ENCODE peak calls at places on chromosome 11, in ten cellular contexts. W, X, T, L, M, E, J, B, Q and Y are unnamed samples.
A peak's percentile ranks its signal among the peaks of the same experiment; 100 is the strongest.

GRCh38 chr11:12086271-12087074 is 23.9 kb upstream of the MICAL2 start:
- DNase-seq in T (no peak), J (peak; percentile 77), M (no peak), Q (peak; percentile 90), B (no peak), E (peak; percentile 58), W (peak; percentile 70), L (peak; percentile 88), X (peak; percentile 89), Y (peak; percentile 52)

GRCh38 chr11:5246772-5247478 is 2.7 kb downstream of the HBG1 start:
- DNase-seq in X (no peak), M (no peak), B (no peak), E (no peak), J (no peak), Q (no peak), L (no peak), W (no peak), T (no peak), Y (no peak)

GRCh38 chr11:43797337-43797736 is 83.3 kb upstream of the ALKBH3 start:
- DNase-seq in J (no peak), L (no peak), Q (no peak), M (no peak), E (no peak), X (no peak), W (no peak), T (no peak), B (no peak), Y (no peak)

GRCh38 chr11:134866981-134867675 is 455.1 kb upstream of the B3GAT1 start:
- DNase-seq in J (no peak), B (no peak), Q (no peak), X (no peak), L (no peak), T (no peak), E (no peak), W (no peak), M (no peak), Y (no peak)

GRCh38 chr11:66651011-66651410 is 12.5 kb downstream of the RBM4 start:
- DNase-seq in Q (no peak), L (no peak), J (no peak), M (no peak), E (no peak), W (no peak), B (no peak), T (no peak), X (no peak), Y (no peak)

GRCh38 chr11:11293798-11294611 is 59.0 kb downstream of the CSNK2A3 start:
- DNase-seq in M (no peak), Q (peak; percentile 52), L (no peak), B (no peak), J (no peak), E (no peak), W (no peak), T (no peak), X (no peak), Y (no peak)

GRCh38 chr11:77106759-77107158 is 4.1 kb downstream of the OMP start:
- DNase-seq in L (no peak), X (no peak), E (no peak), J (no peak), B (no peak), W (no peak), M (no peak), Q (no peak), T (no peak), Y (no peak)

GRCh38 chr11:12731841-12732336 is 57.7 kb downstream of the TEAD1 start:
- DNase-seq in W (no peak), E (no peak), M (no peak), Q (no peak), L (peak; percentile 14), X (no peak), B (no peak), T (no peak), J (no peak), Y (no peak)

GRCh38 chr11:134669796-134670195 is 257.8 kb upstream of the B3GAT1 start:
- DNase-seq in B (no peak), X (no peak), J (no peak), T (no peak), Q (peak; percentile 56), W (no peak), E (no peak), M (no peak), L (no peak), Y (no peak)

GRCh38 chr11:96207459-96208449 is 135.2 kb downstream of the MAML2 start:
- DNase-seq in X (no peak), M (no peak), T (no peak), L (peak; percentile 40), J (peak; percentile 64), W (no peak), Q (no peak), B (no peak), E (peak; percentile 96), Y (peak; percentile 65)

GRCh38 chr11:11701070-11701469 is 79.3 kb upstream of the GALNT18 start:
- DNase-seq in T (no peak), B (no peak), L (no peak), Q (no peak), J (no peak), X (peak; percentile 1), M (no peak), W (no peak), E (no peak), Y (no peak)

GRCh38 chr11:27459191-27459590 is 13.4 kb downstream of the LGR4 start:
- DNase-seq in M (no peak), Q (no peak), T (peak; percentile 62), X (no peak), W (no peak), L (no peak), J (no peak), B (no peak), E (no peak), Y (no peak)

GRCh38 chr11:3986301-3986700 is 108.3 kb upstream of the RRM1 start:
- DNase-seq in E (no peak), L (no peak), B (no peak), T (no peak), W (no peak), Q (no peak), M (no peak), X (no peak), J (no peak), Y (no peak)

GRCh38 chr11:59174664-59175033 is 2.7 kb downstream of the DTX4 start:
- DNase-seq in Q (no peak), E (no peak), J (peak; percentile 78), T (no peak), M (peak; percentile 69), L (peak; percentile 40), B (no peak), X (no peak), W (no peak), Y (peak; percentile 77)

GRCh38 chr11:133947298-133947905 is 9.4 kb downstream of the IGSF9B start:
- DNase-seq in Q (no peak), E (peak; percentile 68), W (peak; percentile 60), J (peak; percentile 83), X (no peak), M (no peak), B (no peak), T (peak; percentile 93), L (peak; percentile 63), Y (no peak)

GRCh38 chr11:103202048-103202651 is 92.9 kb downstream of the DYNC2H1 start:
- DNase-seq in M (no peak), B (no peak), T (peak; percentile 62), Q (no peak), W (no peak), L (peak; percentile 69), E (peak; percentile 70), J (peak; percentile 43), X (peak; percentile 11), Y (no peak)
- TF ChIP-seq CTCF in M (no peak), B (peak; percentile 21), T (peak; percentile 75), Q (no peak), W (peak; percentile 62), L (peak; percentile 74), E (peak; percentile 88), J (peak; percentile 76), X (peak; percentile 83), Y (peak; percentile 14)

GRCh38 chr11:124667601-124668000 is 5.9 kb downstream of the SIAE start:
- DNase-seq in T (no peak), M (no peak), J (no peak), Q (no peak), L (no peak), X (no peak), W (no peak), B (no peak), E (no peak), Y (no peak)
- H3K27ac ChIP-seq in T (no peak overlapping the region), M (no peak overlapping the region), J (no peak overlapping the region), Q (no peak overlapping the region), L (no peak overlapping the region), X (no peak overlapping the region), W (no peak overlapping the region), B (no peak overlapping the region), E (no peak overlapping the region), Y (no peak overlapping the region)

GRCh38 chr11:121250843-121251242 is 41.7 kb upstream of the SC5D start:
- DNase-seq in J (peak; percentile 58), T (no peak), Q (no peak), X (no peak), E (no peak), W (no peak), L (no peak), M (no peak), B (no peak), Y (no peak)
- TF ChIP-seq CTCF in J (no peak), T (no peak), Q (no peak), X (no peak), E (no peak), W (no peak), L (no peak), M (no peak), B (no peak), Y (no peak)

GRCh38 chr11:68469122-68469521 is 8.6 kb downstream of the PPP6R3 start:
- DNase-seq in X (no peak), E (no peak), W (no peak), B (no peak), J (no peak), Q (no peak), T (no peak), L (peak; percentile 52), M (no peak), Y (no peak)

GRCh38 chr11:68468217-68468828 is 7.8 kb downstream of the PPP6R3 start:
- DNase-seq in X (no peak), E (no peak), Q (no peak), B (no peak), W (no peak), T (no peak), L (no peak), M (no peak), J (no peak), Y (no peak)

GRCh38 chr11:68470304-68470811 is 9.8 kb downstream of the PPP6R3 start:
- DNase-seq in E (no peak), L (no peak), B (no peak), W (no peak), T (no peak), Q (no peak), M (no peak), X (no peak), J (no peak), Y (no peak)

GRCh38 chr11:68469642-68470041 is 9.1 kb downstream of the PPP6R3 start:
- DNase-seq in L (no peak), B (no peak), M (no peak), E (no peak), W (no peak), J (no peak), T (no peak), Q (no peak), X (no peak), Y (no peak)

DNA sequence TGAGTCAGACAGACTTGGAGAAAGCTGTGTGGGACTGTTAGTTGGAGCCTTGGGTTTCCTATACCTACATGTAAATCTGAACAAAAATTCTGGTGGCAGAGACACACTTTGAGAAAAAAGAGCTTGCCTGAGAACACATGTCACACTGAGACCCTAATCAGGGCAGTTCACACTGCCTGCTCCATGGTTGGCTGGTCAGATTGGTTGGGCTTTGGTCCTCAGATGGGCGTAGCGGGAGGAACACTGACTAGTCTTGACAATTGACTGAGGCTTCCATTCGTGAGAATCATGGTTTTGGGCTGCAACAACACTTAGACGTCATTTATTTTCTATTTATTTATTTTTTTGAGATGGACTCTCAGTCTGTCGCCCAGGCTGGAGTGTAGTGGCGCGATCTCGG is 6.9 kb downstream of the PPP6R3 start:
- DNase-seq in Q (no peak), B (no peak), X (no peak), T (no peak), E (no peak), W (no peak), J (no peak), M (no peak), L (no peak), Y (no peak)
- H3K27ac ChIP-seq in Q (no peak overlapping the region), B (no peak overlapping the region), X (no peak overlapping the region), T (no peak overlapping the region), E (no peak overlapping the region), W (no peak overlapping the region), J (no peak overlapping the region), M (no peak overlapping the region), L (no peak overlapping the region), Y (no peak overlapping the region)